ENCODE peak calls at places on chromosomes 1 and 21, in ten cellular contexts. G, U, N, C, S, B, M, J, E and H are unnamed samples.

GRCh38 chr1:227916655-227917054 is 31.1 kb downstream of the WNT9A start:
- DNase-seq in G (no peak), U (no peak), N (no peak), C (no peak), S (no peak), B (no peak), M (no peak), J (no peak), E (no peak), H (no peak)

GRCh38 chr1:151720190-151720953 is 950 bp upstream of the RIIAD1 start:
- DNase-seq in G (no peak), U (no peak), N (no peak), C (no peak), S (no peak), B (no peak), M (no peak), J (no peak), E (no peak), H (no peak)

GRCh38 chr1:33349081-33349759 is 28.3 kb upstream of the A3GALT2 start:
- DNase-seq in G (no peak), U (peak), N (peak), C (no peak), S (no peak), B (peak), M (no peak), J (no peak), E (peak), H (no peak)

GRCh38 chr1:21295059-21295401 is 4.8 kb upstream of the ECE1 start:
- DNase-seq in G (no peak), U (no peak), N (no peak), C (no peak), S (no peak), B (no peak), M (no peak), J (no peak), E (peak), H (peak)

GRCh38 chr1:226608699-226609505 is 60.3 kb downstream of the STUM start:
- DNase-seq in G (no peak), U (peak), N (peak), C (peak), S (peak), B (peak), M (peak), J (no peak), E (peak), H (peak)

GRCh38 chr1:232477728-232478127 is 152.2 kb downstream of the SIPA1L2 start:
- DNase-seq in G (no peak), U (no peak), N (no peak), C (no peak), S (peak), B (peak), M (no peak), J (no peak), E (no peak), H (peak)

GRCh38 chr1:83996621-83997020 is 2.3 kb downstream of the TTLL7 start:
- DNase-seq in G (no peak), U (no peak), N (no peak), C (no peak), S (no peak), B (no peak), M (no peak), J (no peak), E (no peak), H (peak)

GRCh38 chr1:102757363-102757762 is 351.0 kb downstream of the COL11A1 start:
- DNase-seq in G (no peak), U (no peak), N (no peak), C (no peak), S (no peak), B (no peak), M (no peak), J (no peak), E (no peak), H (no peak)

GRCh38 chr1:18955442-18956188 is 861 bp downstream of the IFFO2 start:
- DNase-seq in G (no peak), U (peak), N (peak), C (peak), S (peak), B (peak), M (peak), J (peak), E (peak), H (no peak)

GRCh38 chr1:202076050-202076511 is 46.6 kb upstream of the GPR37L1 start:
- DNase-seq in G (no peak), U (no peak), N (no peak), C (no peak), S (no peak), B (no peak), M (no peak), J (no peak), E (no peak), H (no peak)

GRCh38 chr1:77394166-77394565 is 112.3 kb downstream of the AK5 start:
- DNase-seq in G (no peak), U (no peak), N (no peak), C (no peak), S (no peak), B (no peak), M (no peak), J (no peak), E (no peak), H (no peak)

GRCh38 chr1:41379741-41380130 is 18.5 kb downstream of the FOXO6 start:
- DNase-seq in G (no peak), U (no peak), N (no peak), C (no peak), S (no peak), B (no peak), M (no peak), J (no peak), E (no peak), H (no peak)

GRCh38 chr1:33462449-33463164 is 9.8 kb upstream of the ZSCAN20 start:
- DNase-seq in G (no peak), U (no peak), N (no peak), C (no peak), S (no peak), B (no peak), M (no peak), J (no peak), E (no peak), H (no peak)

GRCh38 chr1:159177273-159177907 is 6.0 kb downstream of the CADM3 start:
- DNase-seq in G (no peak), U (no peak), N (peak), C (no peak), S (peak), B (peak), M (peak), J (no peak), E (peak), H (peak)

GRCh38 chr1:91674107-91674506 is 173.5 kb downstream of the CDC7 start:
- DNase-seq in G (no peak), U (no peak), N (no peak), C (no peak), S (no peak), B (no peak), M (no peak), J (no peak), E (no peak), H (no peak)

GRCh38 chr1:237562247-237562823 is 328.4 kb downstream of the ZP4 start:
- DNase-seq in G (no peak), U (no peak), N (no peak), C (peak), S (peak), B (peak), M (no peak), J (no peak), E (no peak), H (peak)

GRCh38 chr21:28783641-28784185 is 209.0 kb downstream of the LTN1 start:
- DNase-seq in G (no peak), U (peak), N (no peak), C (no peak), S (no peak), B (no peak), M (no peak), J (no peak), E (no peak), H (no peak)

GRCh38 chr1:144101397-144102050 is 129.7 kb upstream of the FAM72C start:
- DNase-seq in G (no peak), U (peak), N (peak), C (no peak), S (peak), B (no peak), M (peak), J (peak), E (peak), H (no peak)

GRCh38 chr1:160353223-160353622 is 10.0 kb downstream of the NCSTN start:
- DNase-seq in G (no peak), U (no peak), N (no peak), C (no peak), S (no peak), B (no peak), M (no peak), J (no peak), E (no peak), H (no peak)

GRCh38 chr1:105608713-105609112 is 1447.8 kb upstream of the PRMT6 start:
- DNase-seq in G (no peak), U (no peak), N (no peak), C (peak), S (peak), B (peak), M (no peak), J (no peak), E (no peak), H (peak)

GRCh38 chr1:151058682-151059341 is 610 bp downstream of the CDC42SE1 start:
- DNase-seq in G (no peak), U (peak), N (peak), C (peak), S (peak), B (no peak), M (no peak), J (peak), E (no peak), H (no peak)

GRCh38 chr1:226061793-226062557 is 541 bp upstream of the H3-3A start:
- DNase-seq in G (peak), U (peak), N (peak), C (peak), S (peak), B (peak), M (peak), J (peak), E (peak), H (peak)

GRCh38 chr1:50265790-50266314 is 157.1 kb downstream of the ELAVL4 start:
- DNase-seq in G (no peak), U (no peak), N (no peak), C (no peak), S (no peak), B (no peak), M (no peak), J (no peak), E (no peak), H (no peak)

GRCh38 chr1:173478099-173478555 is 992 bp downstream of the PRDX6 start:
- DNase-seq in G (no peak), U (peak), N (no peak), C (no peak), S (peak), B (peak), M (peak), J (peak), E (no peak), H (peak)

GRCh38 chr1:30663596-30664091 is 59.7 kb downstream of the MATN1 start:
- DNase-seq in G (no peak), U (no peak), N (no peak), C (no peak), S (no peak), B (no peak), M (no peak), J (no peak), E (no peak), H (no peak)

GRCh38 chr1:172485626-172486025 is 41.8 kb upstream of the PIGC start:
- DNase-seq in G (no peak), U (no peak), N (no peak), C (no peak), S (no peak), B (no peak), M (no peak), J (no peak), E (no peak), H (no peak)

GRCh38 chr1:51877434-51878306 is 857 bp downstream of the NRDC start:
- DNase-seq in G (no peak), U (no peak), N (no peak), C (no peak), S (peak), B (peak), M (no peak), J (no peak), E (no peak), H (no peak)

GRCh38 chr1:157882560-157882959 is 41.0 kb upstream of the CD5L start:
- DNase-seq in G (no peak), U (no peak), N (no peak), C (no peak), S (no peak), B (no peak), M (no peak), J (no peak), E (no peak), H (no peak)

GRCh38 chr1:200433586-200433985 is 23.8 kb upstream of the ZNF281 start:
- DNase-seq in G (no peak), U (no peak), N (no peak), C (no peak), S (no peak), B (no peak), M (no peak), J (no peak), E (no peak), H (no peak)

GRCh38 chr1:160884579-160884978 is 401 bp downstream of the ITLN1 start:
- DNase-seq in G (no peak), U (no peak), N (no peak), C (no peak), S (no peak), B (no peak), M (no peak), J (no peak), E (no peak), H (no peak)

GRCh38 chr1:243390315-243390875 is 134.6 kb downstream of the SDCCAG8 start:
- DNase-seq in G (no peak), U (no peak), N (no peak), C (no peak), S (no peak), B (no peak), M (no peak), J (no peak), E (no peak), H (no peak)

GRCh38 chr1:36609241-36610027 is 126.7 kb upstream of the CSF3R start:
- DNase-seq in G (no peak), U (peak), N (peak), C (peak), S (peak), B (peak), M (peak), J (no peak), E (peak), H (peak)

GRCh38 chr1:211606327-211606913 is 27.5 kb upstream of the SLC30A1 start:
- DNase-seq in G (no peak), U (peak), N (no peak), C (no peak), S (no peak), B (no peak), M (no peak), J (no peak), E (no peak), H (no peak)

GRCh38 chr1:24080131-24080530 is 31.8 kb downstream of the MYOM3 start:
- DNase-seq in G (no peak), U (peak), N (no peak), C (no peak), S (no peak), B (no peak), M (no peak), J (no peak), E (no peak), H (no peak)

GRCh38 chr1:5526385-5526750 is 465.9 kb downstream of the NPHP4 start:
- DNase-seq in G (no peak), U (no peak), N (no peak), C (no peak), S (no peak), B (no peak), M (no peak), J (no peak), E (no peak), H (no peak)

GRCh38 chr1:201461783-201462441 is 7.1 kb downstream of the PHLDA3 start:
- DNase-seq in G (no peak), U (peak), N (no peak), C (no peak), S (peak), B (peak), M (no peak), J (peak), E (no peak), H (peak)

GRCh38 chr1:207088731-207089626 is at the start of gene C4BPB:
- DNase-seq in G (no peak), U (no peak), N (no peak), C (no peak), S (no peak), B (no peak), M (no peak), J (no peak), E (peak), H (no peak)